ENCODE peak calls at places on chromosomes 11 and 22, in nine cellular contexts. N is PC-3, M is upper lobe of right lung, Z is RWPE1, P is uterus, W is tibial nerve, X is neural crest cell, Q is GM10248, R is IMR-90. S is an unnamed sample.

GRCh38 chr22:31948002-31948401 is 3.7 kb downstream of the YWHAH start:
- DNase-seq in N (no peak), M (peak; percentile 64), Z (no peak), P (no peak), W (no peak), X (no peak), Q (no peak), R (no peak), S (no peak)

GRCh38 chr22:29848115-29848514 is 10.0 kb upstream of the ASCC2 start:
- DNase-seq in N (no peak), M (no peak), Z (no peak), P (no peak), W (no peak), X (no peak), Q (no peak), R (no peak), S (no peak)

GRCh38 chr22:21898354-21898896 is 31.0 kb upstream of the MAPK1 start:
- DNase-seq in N (no peak), M (no peak), Z (no peak), P (no peak), W (no peak), X (no peak), Q (no peak), R (no peak), S (no peak)

GRCh38 chr11:61103851-61104423 is 1.6 kb downstream of the CD5 start:
- DNase-seq in N (no peak), M (no peak), Z (no peak), P (no peak), W (no peak), X (no peak), Q (no peak), R (no peak), S (peak; percentile 32)

GRCh38 chr22:43592470-43592869 is 180.7 kb downstream of the MPPED1 start:
- DNase-seq in N (no peak), M (no peak), Z (no peak), P (no peak), W (no peak), X (peak; percentile 16), Q (no peak), R (peak; percentile 2), S (no peak)

GRCh38 chr11:69497221-69497787 is 15.8 kb downstream of the LINC01488 start:
- DNase-seq in N (peak; percentile 90), M (peak; percentile 86), Z (peak; percentile 65), P (peak; percentile 68), W (peak; percentile 72), X (peak; percentile 65), Q (no peak), R (peak; percentile 95), S (no peak)

GRCh38 chr11:34466802-34467488 is 28.2 kb downstream of the CAT start:
- DNase-seq in N (no peak), M (no peak), Z (no peak), P (no peak), W (no peak), X (no peak), Q (no peak), R (no peak), S (no peak)

GRCh38 chr11:119417726-119418540 is 5.0 kb downstream of the THY1 start:
- DNase-seq in N (peak; percentile 70), M (no peak), Z (peak; percentile 78), P (no peak), W (no peak), X (no peak), Q (peak; percentile 12), R (peak; percentile 96), S (no peak)

GRCh38 chr11:10906521-10906920 is 48.7 kb upstream of the ZBED5 start:
- DNase-seq in N (peak; percentile 49), M (no peak), Z (no peak), P (no peak), W (no peak), X (no peak), Q (no peak), R (peak; percentile 56), S (no peak)

DNA sequence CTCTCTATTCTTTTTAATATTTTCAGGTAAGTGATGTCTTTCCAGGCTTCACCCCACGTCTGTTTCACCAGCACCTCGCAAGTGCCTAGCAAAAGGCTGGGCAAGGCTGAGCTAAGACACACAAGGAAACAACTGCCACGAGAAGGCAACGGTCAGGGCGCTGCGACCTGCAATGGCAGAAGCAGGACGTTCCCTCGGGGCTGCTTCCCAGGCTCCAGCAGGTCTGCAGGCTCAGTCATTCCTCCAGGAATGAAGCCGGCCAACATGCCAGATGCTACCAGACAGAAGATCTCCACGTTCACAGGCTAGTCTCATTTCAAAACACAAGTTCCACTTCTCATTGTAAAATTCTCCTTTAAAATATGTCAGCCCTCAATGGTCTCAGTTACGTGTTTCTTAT is 45.5 kb downstream of the CELSR1 start:
- DNase-seq in N (no peak), M (no peak), Z (no peak), P (no peak), W (no peak), X (no peak), Q (no peak), R (peak; percentile 19), S (no peak)
- TF ChIP-seq CTCF in N (no peak), M (no peak), Z (no peak), P (no peak), W (no peak), X (no peak), Q (no peak), R (no peak), S (no peak)

GRCh38 chr11:108727665-108728064 is 62.8 kb downstream of the DDX10 start:
- DNase-seq in N (no peak), M (no peak), Z (no peak), P (no peak), W (no peak), X (no peak), Q (no peak), R (no peak), S (no peak)

GRCh38 chr11:108734956-108735559 is 70.2 kb downstream of the DDX10 start:
- DNase-seq in N (peak; percentile 66), M (no peak), Z (no peak), P (no peak), W (no peak), X (no peak), Q (no peak), R (peak; percentile 19), S (peak; percentile 12)

GRCh38 chr11:108732395-108732794 is 67.5 kb downstream of the DDX10 start:
- DNase-seq in N (no peak), M (no peak), Z (no peak), P (no peak), W (no peak), X (no peak), Q (no peak), R (no peak), S (no peak)

GRCh38 chr11:108733479-108734116 is 68.7 kb downstream of the DDX10 start:
- DNase-seq in N (peak; percentile 45), M (no peak), Z (peak; percentile 16), P (no peak), W (no peak), X (no peak), Q (peak; percentile 40), R (peak; percentile 62), S (peak; percentile 68)
- TF ChIP-seq CTCF in N (no peak), M (no peak), Z (no peak), P (no peak), W (no peak), X (no peak), Q (peak; percentile 1), R (no peak), S (no peak)

GRCh38 chr11:117181586-117182550 is 3.3 kb downstream of the SIDT2 start:
- DNase-seq in N (no peak), M (no peak), Z (no peak), P (no peak), W (no peak), X (no peak), Q (peak; percentile 6), R (no peak), S (no peak)
- TF ChIP-seq CTCF in N (no peak), M (no peak), Z (no peak), P (no peak), W (no peak), X (no peak), Q (no peak), R (no peak), S (peak; percentile 44)

GRCh38 chr22:37571258-37571991 is 8.5 kb downstream of the LGALS2 start:
- DNase-seq in N (peak; percentile 49), M (no peak), Z (no peak), P (no peak), W (no peak), X (no peak), Q (no peak), R (peak; percentile 26), S (no peak)
- TF ChIP-seq CTCF in N (peak; percentile 41), M (no peak), Z (peak; percentile 20), P (no peak), W (peak; percentile 26), X (no peak), Q (no peak), R (peak; percentile 16), S (no peak)

GRCh38 chr22:26502688-26503561 is 9.3 kb downstream of the TFIP11 start:
- DNase-seq in N (peak; percentile 18), M (no peak), Z (no peak), P (no peak), W (no peak), X (peak; percentile 25), Q (peak; percentile 66), R (peak; percentile 51), S (peak; percentile 86)
- TF ChIP-seq CTCF in N (peak; percentile 64), M (peak; percentile 46), Z (peak; percentile 65), P (peak; percentile 9), W (no peak), X (peak; percentile 67), Q (peak; percentile 74), R (peak; percentile 56), S (peak; percentile 75)